ENCODE peak calls at places on chromosomes 11 and 22, in seven cellular contexts. F, T, P, K, B, V and D are unnamed samples.

GRCh38 chr11:107565219-107565937 is at the start of gene ALKBH8:
- DNase-seq in K (peak), B (peak), P (peak), V (peak), T (peak), F (peak), D (no peak)

GRCh38 chr11:108624196-108624925 is 30.8 kb upstream of the EXPH5 start:
- DNase-seq in K (no peak), B (no peak), F (no peak), T (no peak), P (no peak), V (no peak), D (no peak)

GRCh38 chr22:44918166-44918924 is 91.5 kb downstream of the PHF21B start:
- DNase-seq in V (no peak), F (no peak), B (no peak), T (no peak), P (no peak), K (no peak), D (no peak)

GRCh38 chr11:78158987-78159662 is 19.7 kb upstream of the ALG8 start:
- DNase-seq in F (no peak), B (no peak), T (no peak), V (no peak), P (no peak), K (no peak), D (no peak)

GRCh38 chr11:75673977-75674582 is 5.2 kb upstream of the MAP6 start:
- DNase-seq in K (no peak), B (no peak), T (no peak), P (no peak), F (no peak), V (no peak), D (no peak)

GRCh38 chr11:1504164-1504563 is 17.6 kb upstream of the MOB2 start:
- DNase-seq in K (no peak), B (no peak), P (no peak), V (no peak), T (no peak), F (no peak), D (no peak)

GRCh38 chr11:2140411-2141400 is 1.5 kb upstream of the IGF2 start:
- DNase-seq in P (peak), F (no peak), T (no peak), K (no peak), V (peak), B (peak), D (no peak)

GRCh38 chr11:119751281-119752060 is 22.5 kb upstream of the NECTIN1 start:
- DNase-seq in P (no peak), K (no peak), F (no peak), B (no peak), V (no peak), T (no peak), D (no peak)

GRCh38 chr11:27331984-27332383 is 31.0 kb downstream of the CCDC34 start:
- DNase-seq in T (no peak), V (no peak), K (no peak), F (no peak), P (no peak), B (no peak), D (no peak)

GRCh38 chr11:94641167-94641761 is 74.1 kb downstream of the PIWIL4 start:
- DNase-seq in P (no peak), F (no peak), T (peak), B (no peak), V (no peak), K (no peak), D (no peak)

GRCh38 chr11:123560001-123560400 is 94.4 kb downstream of the SCN3B start:
- DNase-seq in V (peak), T (peak), B (no peak), P (peak), K (no peak), F (no peak), D (no peak)

GRCh38 chr11:1041936-1042608 is 5.6 kb upstream of the MUC6 start:
- DNase-seq in B (no peak), K (no peak), T (no peak), V (no peak), P (peak), F (no peak), D (no peak)

GRCh38 chr22:50178871-50179869 is 6.5 kb upstream of the TRABD start:
- DNase-seq in K (no peak), P (peak), V (peak), F (no peak), B (no peak), T (no peak), D (no peak)

GRCh38 chr11:114061053-114062049 is 1.8 kb downstream of the ZBTB16 start:
- DNase-seq in P (peak), T (no peak), F (peak), V (peak), B (no peak), K (no peak), D (no peak)

GRCh38 chr11:12961615-12962014 is 47.5 kb upstream of the RASSF10 start:
- DNase-seq in K (no peak), V (no peak), B (no peak), F (no peak), P (no peak), T (no peak), D (no peak)

GRCh38 chr22:39808087-39808486 is 85.5 kb downstream of the ENTHD1 start:
- DNase-seq in B (no peak), K (peak), V (peak), P (no peak), T (no peak), F (no peak), D (no peak)

GRCh38 chr22:42754658-42755057 is 34.0 kb upstream of the A4GALT start:
- DNase-seq in V (no peak), K (no peak), T (no peak), F (no peak), B (peak), P (no peak), D (no peak)

GRCh38 chr11:45264839-45265515 is 21.2 kb downstream of the SYT13 start:
- DNase-seq in P (no peak), K (no peak), T (no peak), F (no peak), V (no peak), B (no peak), D (peak)

GRCh38 chr22:35634015-35634414 is 14.2 kb upstream of the APOL6 start:
- DNase-seq in F (no peak), B (no peak), T (no peak), K (no peak), V (no peak), P (no peak), D (no peak)

GRCh38 chr22:46553189-46553588 is 15.8 kb upstream of the CELSR1 start:
- DNase-seq in V (no peak), T (no peak), B (no peak), P (no peak), K (no peak), F (no peak), D (no peak)

GRCh38 chr22:28505416-28506156 is 174.1 kb downstream of the TTC28 start:
- DNase-seq in B (no peak), F (no peak), P (no peak), K (peak), V (peak), T (no peak), D (peak)

GRCh38 chr22:37581534-37581933 is 1.6 kb upstream of the LGALS2 start:
- DNase-seq in F (peak), K (no peak), B (no peak), V (no peak), T (peak), P (peak), D (no peak)

GRCh38 chr11:17314232-17314547 is 37.4 kb upstream of the NCR3LG1 start:
- DNase-seq in K (no peak), V (no peak), B (peak), F (no peak), T (no peak), P (no peak), D (peak)

GRCh38 chr22:35177811-35178210 is 79.5 kb upstream of the HMGXB4 start:
- DNase-seq in V (no peak), F (no peak), B (no peak), K (peak), P (no peak), T (no peak), D (no peak)

GRCh38 chr11:63666874-63667273 is 4.3 kb downstream of the ATL3 start:
- DNase-seq in P (no peak), K (no peak), B (no peak), V (no peak), T (no peak), F (no peak), D (no peak)

GRCh38 chr11:2186669-2187266 is 15.2 kb upstream of the TH start:
- DNase-seq in K (peak), T (no peak), V (peak), B (peak), F (no peak), P (no peak), D (no peak)

GRCh38 chr22:19057539-19057938 is 64.7 kb downstream of the DGCR2 start:
- DNase-seq in B (no peak), K (no peak), P (no peak), V (no peak), F (no peak), T (no peak), D (no peak)

GRCh38 chr11:128689946-128690745 is 3.7 kb upstream of the FLI1 start:
- DNase-seq in V (peak), F (no peak), P (peak), K (peak), B (peak), T (peak), D (no peak)

DNA sequence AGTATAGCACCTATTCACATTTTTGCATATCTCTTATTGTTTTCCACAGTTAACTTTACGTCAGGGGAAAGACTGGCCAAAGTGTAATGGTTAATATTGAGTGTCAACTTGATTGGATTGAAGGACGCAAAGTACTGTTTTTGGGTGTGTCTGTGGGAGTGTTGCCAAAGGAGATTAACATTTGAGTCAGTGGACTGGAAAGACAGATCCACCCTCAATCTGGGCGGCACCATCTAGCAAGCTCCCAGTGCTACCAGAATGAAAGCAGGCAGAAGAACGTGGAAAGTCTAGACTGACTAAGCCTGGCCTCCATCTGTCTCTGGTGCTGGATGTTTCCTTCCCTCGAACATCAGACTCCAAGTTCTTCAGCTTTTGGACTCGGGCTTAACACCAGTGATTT is 1900.7 kb upstream of the RAG2 start:
- DNase-seq in V (no peak), P (no peak), T (no peak), F (no peak), K (no peak), B (no peak), D (no peak)
- TF ChIP-seq CTCF in V (no peak), P (no peak), T (no peak), F (no peak), K (no peak), B (no peak), D (no peak)

GRCh38 chr11:132126973-132127900 is 756.8 kb downstream of the NTM start:
- DNase-seq in V (peak), T (peak), K (peak), F (peak), P (no peak), B (peak), D (no peak)
- TF ChIP-seq CTCF in V (peak), T (peak), K (peak), F (no peak), P (peak), B (peak), D (peak)

DNA sequence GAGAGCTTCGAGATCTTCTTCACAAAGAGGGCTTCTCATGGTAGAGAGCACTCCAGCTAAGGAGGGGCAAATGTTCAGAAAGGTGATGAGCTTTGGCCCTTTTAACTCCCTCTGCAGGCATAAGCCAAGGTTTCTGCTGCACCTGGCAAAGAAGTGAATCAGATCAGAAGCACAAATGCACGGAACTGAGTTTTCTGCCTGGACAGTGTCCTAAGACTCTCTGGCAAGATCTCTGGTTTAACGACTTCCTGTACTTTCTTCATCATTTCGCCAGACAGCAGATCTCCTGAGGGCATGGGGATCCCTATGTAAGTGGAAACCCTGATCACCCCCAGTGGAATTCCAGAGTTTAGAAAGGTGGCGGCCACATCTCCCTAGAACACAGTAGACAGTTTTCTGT is 37.2 kb downstream of the POU2AF3 start:
- DNase-seq in F (no peak), V (no peak), K (no peak), T (no peak), B (no peak), P (no peak), D (no peak)
- TF ChIP-seq CTCF in F (no peak), V (no peak), K (no peak), T (no peak), B (no peak), P (no peak), D (no peak)

DNA sequence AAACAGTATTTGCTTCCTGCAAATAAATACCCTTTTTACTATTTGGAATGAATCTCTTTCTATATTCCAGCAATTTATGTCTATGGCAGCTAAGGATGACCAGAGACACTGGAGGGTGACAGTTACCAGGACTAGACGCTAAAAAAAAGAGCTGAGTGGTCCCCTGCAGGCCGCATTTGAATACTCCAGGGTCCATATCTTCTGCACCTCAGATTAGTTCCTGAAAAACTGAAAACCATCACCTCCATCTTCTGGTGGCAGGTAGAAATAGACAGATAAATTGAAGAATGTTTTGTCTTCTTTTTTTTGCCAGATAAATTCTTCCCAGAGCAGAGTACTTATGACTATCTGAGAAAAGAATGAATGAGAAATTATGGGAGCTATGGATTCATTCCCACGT is 145.6 kb downstream of the CSNK2A3 start:
- DNase-seq in F (no peak), T (no peak), K (no peak), P (no peak), B (no peak), V (no peak), D (no peak)
- TF ChIP-seq CTCF in F (no peak), T (no peak), K (peak), P (no peak), B (no peak), V (no peak), D (no peak)

GRCh38 chr11:74538680-74539079 is 45.2 kb upstream of the LIPT2 start:
- DNase-seq in K (no peak), F (no peak), T (no peak), B (no peak), V (no peak), P (no peak), D (no peak)

GRCh38 chr11:74533421-74533820 is 39.9 kb upstream of the LIPT2 start:
- DNase-seq in T (no peak), P (no peak), F (no peak), K (no peak), V (no peak), B (no peak), D (no peak)

GRCh38 chr11:74532496-74533246 is 39.1 kb upstream of the LIPT2 start:
- DNase-seq in F (no peak), K (no peak), B (no peak), P (no peak), V (no peak), T (no peak), D (no peak)

GRCh38 chr11:74534216-74534615 is 40.7 kb upstream of the LIPT2 start:
- DNase-seq in F (no peak), V (no peak), T (no peak), K (no peak), P (no peak), B (no peak), D (no peak)

DNA sequence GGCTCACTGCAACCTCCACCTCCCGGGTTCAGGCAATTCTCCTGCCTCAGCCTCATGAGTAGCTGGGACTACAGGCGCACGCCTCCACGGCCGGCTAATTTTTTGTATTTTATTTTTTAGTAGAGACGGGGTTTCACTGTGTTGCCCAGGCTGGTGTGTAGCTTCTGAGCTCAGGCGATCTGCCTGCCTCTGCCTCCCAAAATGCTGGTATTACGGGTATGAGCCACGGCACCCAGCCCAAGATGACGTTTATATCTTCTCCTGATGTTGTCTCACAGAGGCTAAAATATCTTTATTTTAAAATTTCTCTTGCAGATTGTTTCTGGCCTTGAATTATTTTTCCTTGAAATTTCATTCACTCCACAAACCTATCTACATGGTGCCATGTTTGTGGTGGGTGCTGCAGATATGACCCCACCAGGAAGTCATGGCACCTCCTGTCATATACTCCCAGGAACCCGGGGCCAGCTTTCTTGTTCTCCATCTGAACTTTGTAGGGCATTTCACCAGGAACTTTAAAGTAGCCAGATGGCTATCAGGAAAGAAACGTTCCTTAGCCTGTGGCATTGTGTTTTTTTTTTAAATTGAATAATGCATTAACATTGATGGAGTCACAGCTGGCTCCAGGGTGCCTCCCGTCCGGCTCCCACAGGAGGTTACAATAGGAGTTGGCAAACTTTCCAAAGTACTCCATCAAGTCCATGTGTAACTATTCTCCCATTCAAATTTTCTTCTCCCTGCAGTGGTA is 42.0 kb upstream of the LIPT2 start:
- DNase-seq in B (no peak), T (no peak), F (no peak), P (no peak), V (no peak), K (no peak), D (no peak)
- TF ChIP-seq CTCF in B (no peak), T (no peak), F (no peak), P (no peak), V (no peak), K (no peak), D (no peak)